ENCODE peak calls at places on chromosomes 6 and 20, in seven cellular contexts. I is HepG2, E is breast epithelium, S is stomach, F is spleen, J is suprapubic skin, U is K562. L is an unnamed sample.

GRCh38 chr6:139446768-139447167 is 72.3 kb upstream of the CITED2 start:
- DNase-seq in U (no peak), J (no peak), I (no peak), F (no peak), S (no peak), E (no peak), L (no peak)

GRCh38 chr6:169141706-169142705 is 111.6 kb downstream of the THBS2 start:
- DNase-seq in S (no peak), E (no peak), F (peak), J (peak), U (no peak), I (no peak), L (no peak)

GRCh38 chr20:20393770-20394169 is 25.9 kb downstream of the INSM1 start:
- DNase-seq in E (no peak), J (no peak), S (no peak), F (no peak), U (no peak), I (no peak), L (no peak)

GRCh38 chr6:118187568-118188164 is 280.6 kb downstream of the SLC35F1 start:
- DNase-seq in I (no peak), U (no peak), S (no peak), E (no peak), F (no peak), J (no peak), L (peak)

GRCh38 chr20:14282140-14282539 is 55.3 kb downstream of the FLRT3 start:
- DNase-seq in J (no peak), E (no peak), F (no peak), U (no peak), I (no peak), S (no peak), L (no peak)

GRCh38 chr6:79224005-79224404 is 10.5 kb downstream of the HMGN3 start:
- DNase-seq in E (no peak), U (no peak), I (peak), J (no peak), F (no peak), S (no peak), L (no peak)

GRCh38 chr6:78597966-78598365 is 269.4 kb upstream of the IRAK1BP1 start:
- DNase-seq in I (no peak), S (no peak), U (no peak), J (no peak), F (no peak), E (no peak), L (no peak)

GRCh38 chr20:24118096-24118780 is 129.7 kb upstream of the GGTLC1 start:
- DNase-seq in S (no peak), I (no peak), E (no peak), J (no peak), F (no peak), U (no peak), L (no peak)

GRCh38 chr20:51369503-51369902 is 173.0 kb downstream of the NFATC2 start:
- DNase-seq in E (no peak), S (no peak), I (no peak), F (peak), U (no peak), J (peak), L (no peak)

GRCh38 chr6:73452107-73452461 is at the start of gene CGAS:
- DNase-seq in J (peak), S (peak), U (no peak), F (peak), E (peak), I (no peak), L (no peak)

GRCh38 chr20:50561379-50562078 is 51.3 kb downstream of the PTPN1 start:
- DNase-seq in I (no peak), U (no peak), J (no peak), E (no peak), S (no peak), F (no peak), L (peak)

GRCh38 chr6:113875470-113875869 is 18.3 kb downstream of the MARCKS start:
- DNase-seq in U (no peak), S (no peak), J (no peak), F (no peak), E (no peak), I (no peak), L (no peak)

GRCh38 chr6:42100029-42100901 is 42.2 kb downstream of the C6orf132 start:
- DNase-seq in E (no peak), F (no peak), I (peak), J (no peak), U (peak), S (no peak), L (no peak)

GRCh38 chr6:145423936-145424335 is 311.4 kb downstream of the EPM2A start:
- DNase-seq in E (no peak), S (no peak), J (no peak), F (no peak), U (no peak), I (no peak), L (no peak)

GRCh38 chr6:2792330-2792729 is 27.1 kb downstream of the WRNIP1 start:
- DNase-seq in U (no peak), I (no peak), E (no peak), S (no peak), F (no peak), J (no peak), L (no peak)

GRCh38 chr20:46894971-46895905 is 595 bp downstream of the EYA2 start:
- DNase-seq in F (no peak), I (no peak), J (no peak), U (no peak), S (peak), E (no peak), L (no peak)

GRCh38 chr20:13839421-13840092 is 54.7 kb downstream of the NDUFAF5 start:
- DNase-seq in E (no peak), J (no peak), I (no peak), S (no peak), F (no peak), U (no peak), L (no peak)

GRCh38 chr6:135537782-135538301 is 40.3 kb upstream of the AHI1 start:
- DNase-seq in F (no peak), E (no peak), I (no peak), U (no peak), S (no peak), J (no peak), L (no peak)

GRCh38 chr20:51335329-51335841 is 207.1 kb downstream of the NFATC2 start:
- DNase-seq in E (no peak), I (no peak), F (no peak), U (no peak), S (no peak), J (no peak), L (no peak)

GRCh38 chr6:12077021-12077420 is 64.9 kb downstream of the HIVEP1 start:
- DNase-seq in I (no peak), J (no peak), U (no peak), F (no peak), S (no peak), E (no peak), L (no peak)

GRCh38 chr6:11202513-11203305 is 29.8 kb downstream of the NEDD9 start:
- DNase-seq in I (peak), J (no peak), S (no peak), F (no peak), E (no peak), U (no peak), L (no peak)

GRCh38 chr20:50315811-50316551 is 125.4 kb downstream of the CEBPB start:
- DNase-seq in J (no peak), S (no peak), E (no peak), F (peak), I (no peak), U (no peak), L (no peak)

GRCh38 chr6:27541212-27541931 is 68.5 kb upstream of the ZNF184 start:
- DNase-seq in F (no peak), U (peak), S (no peak), I (peak), J (no peak), E (no peak), L (no peak)

GRCh38 chr6:31070711-31071197 is 41.6 kb downstream of the C6orf15 start:
- DNase-seq in E (no peak), J (no peak), F (no peak), S (peak), U (no peak), I (peak), L (no peak)

GRCh38 chr6:31689249-31690110 is 8.6 kb upstream of the LY6G5C start:
- DNase-seq in U (peak), F (no peak), I (no peak), E (no peak), S (no peak), J (no peak), L (no peak)

GRCh38 chr20:59028812-59029211 is 3.3 kb downstream of the ATP5F1E start:
- DNase-seq in I (no peak), E (no peak), F (no peak), S (no peak), U (no peak), J (no peak), L (no peak)

GRCh38 chr6:367891-368630 is 23.5 kb upstream of the IRF4 start:
- DNase-seq in E (no peak), J (no peak), U (no peak), F (no peak), I (no peak), S (no peak), L (no peak)

GRCh38 chr6:27771240-27771639 is 141.0 kb downstream of the OR2B2 start:
- DNase-seq in J (no peak), I (no peak), E (no peak), F (no peak), S (no peak), U (no peak), L (no peak)

GRCh38 chr20:24763386-24764026 is 185.6 kb upstream of the CST7 start:
- DNase-seq in J (peak), U (no peak), F (peak), S (peak), I (no peak), E (no peak), L (no peak)

GRCh38 chr6:7189101-7189721 is 81.5 kb downstream of the RREB1 start:
- DNase-seq in F (no peak), S (no peak), E (no peak), J (no peak), U (no peak), I (no peak), L (no peak)
- TF ChIP-seq POLR2AphosphoS5 in F (no peak), S (no peak), E (no peak), J (no peak), U (no peak), I (no peak), L (no peak)

DNA sequence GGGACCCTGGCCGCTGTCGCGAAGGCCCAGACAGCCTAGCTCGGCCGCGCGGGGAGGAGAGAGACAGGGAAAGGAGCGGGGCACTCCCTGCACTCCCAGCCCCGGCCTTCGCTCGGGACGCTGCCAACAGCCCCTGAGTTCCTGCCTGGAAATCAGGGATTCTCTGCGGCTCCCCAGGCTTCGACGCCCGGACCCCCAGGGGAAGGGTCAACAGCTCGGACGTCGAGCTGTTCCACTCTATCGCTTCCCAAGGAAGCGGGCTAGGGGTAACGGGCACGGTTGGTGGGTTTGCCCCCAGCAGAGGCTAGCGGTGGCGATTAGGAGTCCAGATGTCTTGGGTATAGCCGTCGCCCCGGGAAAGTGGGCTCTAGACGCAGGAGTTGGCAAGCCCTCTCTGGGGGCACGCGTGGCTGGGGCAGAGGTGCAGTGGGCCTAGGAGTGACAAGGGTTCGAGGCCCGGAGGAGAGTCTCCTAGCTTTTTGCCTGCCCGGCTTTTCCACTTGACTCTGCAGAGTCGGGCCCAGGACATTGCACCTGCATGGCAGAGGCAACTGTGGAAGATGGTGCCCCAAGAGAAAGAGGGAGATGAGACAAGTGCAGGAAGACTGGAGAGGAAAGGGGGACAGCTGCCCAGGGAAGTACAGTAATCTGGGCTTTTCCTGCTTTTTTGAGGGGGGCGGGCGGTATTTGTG is 8.3 kb downstream of the POU3F2 start:
- DNase-seq in J (no peak), F (peak), U (no peak), I (no peak), S (no peak), E (no peak), L (no peak)
- H3K4me3 ChIP-seq in J (no peak), F (no peak), U (no peak), I (no peak), S (no peak), E (no peak), L (peak)

GRCh38 chr20:38883081-38883980 is 42.9 kb upstream of the FAM83D start:
- DNase-seq in U (no peak), F (peak), I (no peak), J (no peak), S (no peak), E (no peak), L (no peak)
- TF ChIP-seq POLR2AphosphoS5 in U (no peak), F (peak), I (no peak), J (no peak), S (no peak), E (no peak), L (no peak)

GRCh38 chr6:17098538-17098937 is 3.3 kb upstream of the STMND1 start:
- DNase-seq in U (no peak), I (no peak), F (no peak), J (no peak), S (no peak), E (no peak), L (no peak)

GRCh38 chr6:17101422-17102257 is at the start of gene STMND1:
- DNase-seq in S (peak), E (peak), U (no peak), J (peak), I (no peak), F (no peak), L (no peak)

GRCh38 chr6:17099401-17100059 is 2.3 kb upstream of the STMND1 start:
- DNase-seq in F (no peak), S (no peak), J (no peak), E (no peak), I (no peak), U (no peak), L (no peak)

GRCh38 chr6:17103715-17104114 is 1.9 kb downstream of the STMND1 start:
- DNase-seq in S (no peak), J (no peak), E (no peak), U (no peak), I (no peak), F (no peak), L (no peak)

GRCh38 chr6:17102258-17102870 is 514 bp downstream of the STMND1 start:
- DNase-seq in U (no peak), F (no peak), S (no peak), I (no peak), J (no peak), E (no peak), L (no peak)
- H3K4me3 ChIP-seq in U (no peak), F (peak), S (peak), I (peak), J (peak), E (peak), L (peak)

GRCh38 chr6:52201046-52201445 is 14.9 kb downstream of the IL17A start:
- DNase-seq in F (no peak), U (no peak), I (no peak), J (no peak), S (no peak), E (no peak), L (no peak)
- TF ChIP-seq POLR2AphosphoS5 in F (no peak), U (no peak), I (no peak), J (no peak), S (no peak), E (no peak), L (no peak)

GRCh38 chr20:4720121-4720976 is 1.4 kb upstream of the PRND start:
- DNase-seq in U (peak), E (peak), J (peak), I (peak), S (peak), F (peak), L (peak)
- H3K4me3 ChIP-seq in U (no peak), E (no peak), J (no peak), I (peak), S (no peak), F (no peak), L (peak)

GRCh38 chr6:90005048-90005827 is 111.0 kb downstream of the GJA10 start:
- DNase-seq in S (no peak), I (no peak), J (no peak), E (no peak), F (no peak), U (no peak), L (no peak)

GRCh38 chr6:90003941-90004340 is 109.7 kb downstream of the GJA10 start:
- DNase-seq in I (no peak), U (no peak), J (no peak), E (no peak), S (no peak), F (no peak), L (no peak)

GRCh38 chr6:90004511-90004910 is 110.2 kb downstream of the GJA10 start:
- DNase-seq in E (no peak), F (no peak), I (no peak), S (no peak), U (no peak), J (no peak), L (no peak)

GRCh38 chr6:90008908-90009501 is 114.7 kb downstream of the GJA10 start:
- DNase-seq in I (no peak), U (no peak), J (no peak), S (no peak), E (no peak), F (no peak), L (no peak)

GRCh38 chr6:90008189-90008907 is 114.1 kb downstream of the GJA10 start:
- DNase-seq in S (no peak), J (no peak), E (no peak), F (no peak), U (no peak), I (no peak), L (no peak)
- TF ChIP-seq POLR2AphosphoS5 in S (no peak), J (no peak), E (no peak), F (no peak), U (no peak), I (no peak), L (no peak)

GRCh38 chr6:56540232-56540631 is 102.5 kb downstream of the DST start:
- DNase-seq in J (no peak), F (no peak), E (no peak), I (no peak), S (no peak), U (no peak), L (no peak)
- H3K4me3 ChIP-seq in J (peak), F (peak), E (peak), I (peak), S (peak), U (no peak), L (peak)

GRCh38 chr20:10419550-10420133 is 14.4 kb downstream of the MKKS start:
- DNase-seq in F (no peak), E (no peak), J (no peak), U (no peak), S (no peak), I (no peak), L (no peak)
- TF ChIP-seq POLR2AphosphoS5 in F (no peak), E (no peak), J (no peak), U (no peak), S (no peak), I (peak), L (no peak)